ENCODE peak calls at places on chromosomes 6 and 20, in six cellular contexts. L, Q, N, J, O and B are unnamed samples.

GRCh38 chr6:117547688-117548621 is 54.4 kb downstream of the GOPC start:
- DNase-seq in L (no peak), Q (no peak), N (no peak), J (peak), O (no peak), B (no peak)

GRCh38 chr6:161073940-161074339 is 82.4 kb downstream of the MAP3K4 start:
- DNase-seq in L (no peak), Q (no peak), N (no peak), J (no peak), O (no peak), B (no peak)

GRCh38 chr20:62733250-62733842 is 24.7 kb downstream of the NTSR1 start:
- DNase-seq in L (no peak), Q (no peak), N (no peak), J (no peak), O (no peak), B (no peak)

GRCh38 chr20:36158160-36158741 is 3.7 kb downstream of the EPB41L1 start:
- DNase-seq in L (no peak), Q (no peak), N (no peak), J (no peak), O (no peak), B (no peak)

GRCh38 chr6:81031429-81031828 is 721.1 kb downstream of the TENT5A start:
- DNase-seq in L (no peak), Q (no peak), N (no peak), J (no peak), O (no peak), B (no peak)

GRCh38 chr6:31042801-31043200 is 32.5 kb downstream of the MUC22 start:
- DNase-seq in L (no peak), Q (peak), N (no peak), J (peak), O (peak), B (no peak)

GRCh38 chr6:169669889-169670288 is 31.9 kb downstream of the WDR27 start:
- DNase-seq in L (no peak), Q (no peak), N (no peak), J (no peak), O (no peak), B (no peak)

GRCh38 chr20:59082077-59082740 is 39.6 kb upstream of the PRELID3B start:
- DNase-seq in L (no peak), Q (no peak), N (no peak), J (no peak), O (peak), B (no peak)

GRCh38 chr20:60302875-60303274 is 344.7 kb downstream of the CDH26 start:
- DNase-seq in L (no peak), Q (no peak), N (no peak), J (no peak), O (no peak), B (no peak)

GRCh38 chr6:74956559-74957428 is 249.1 kb downstream of the COL12A1 start:
- DNase-seq in L (no peak), Q (no peak), N (no peak), J (no peak), O (no peak), B (no peak)

GRCh38 chr6:22681761-22682160 is 112.4 kb downstream of the HDGFL1 start:
- DNase-seq in L (no peak), Q (no peak), N (no peak), J (no peak), O (no peak), B (no peak)

GRCh38 chr6:2714359-2714895 is 36.3 kb downstream of the MYLK4 start:
- DNase-seq in L (no peak), Q (no peak), N (no peak), J (no peak), O (no peak), B (no peak)

GRCh38 chr20:25195962-25196700 is 619 bp downstream of the ENTPD6 start:
- DNase-seq in L (no peak), Q (peak), N (no peak), J (peak), O (peak), B (no peak)

GRCh38 chr6:18245642-18246041 is 18.7 kb downstream of the DEK start:
- DNase-seq in L (no peak), Q (no peak), N (no peak), J (no peak), O (no peak), B (no peak)

GRCh38 chr6:159908940-159909339 is 18.2 kb downstream of the MAS1 start:
- DNase-seq in L (no peak), Q (no peak), N (no peak), J (no peak), O (no peak), B (no peak)

GRCh38 chr6:104955927-104956662 is 812 bp upstream of the LIN28B start:
- DNase-seq in L (no peak), Q (no peak), N (no peak), J (no peak), O (no peak), B (no peak)

GRCh38 chr6:76697585-76697984 is 625.1 kb upstream of the IMPG1 start:
- DNase-seq in L (no peak), Q (no peak), N (no peak), J (no peak), O (peak), B (no peak)

GRCh38 chr6:137738197-137738596 is 128.9 kb upstream of the TNFAIP3 start:
- DNase-seq in L (no peak), Q (peak), N (no peak), J (no peak), O (no peak), B (no peak)

GRCh38 chr6:118580585-118581419 is 32.7 kb downstream of the PLN start:
- DNase-seq in L (no peak), Q (no peak), N (no peak), J (no peak), O (peak), B (no peak)

GRCh38 chr6:75145976-75146375 is 59.9 kb downstream of the COL12A1 start:
- DNase-seq in L (no peak), Q (no peak), N (no peak), J (no peak), O (no peak), B (no peak)

GRCh38 chr6:152309648-152310047 is 327.5 kb downstream of the SYNE1 start:
- DNase-seq in L (peak), Q (no peak), N (no peak), J (peak), O (no peak), B (no peak)

GRCh38 chr6:2970753-2971419 is 481 bp downstream of the SERPINB6 start:
- DNase-seq in L (no peak), Q (peak), N (no peak), J (peak), O (no peak), B (no peak)

GRCh38 chr6:105431226-105431625 is 28.3 kb upstream of the PREP start:
- DNase-seq in L (no peak), Q (peak), N (no peak), J (peak), O (peak), B (no peak)

GRCh38 chr6:37731888-37732287 is 34.2 kb upstream of the MDGA1 start:
- DNase-seq in L (no peak), Q (peak), N (no peak), J (peak), O (no peak), B (peak)

GRCh38 chr6:2839982-2840793 is 1.5 kb downstream of the SERPINB1 start:
- DNase-seq in L (no peak), Q (peak), N (no peak), J (no peak), O (no peak), B (no peak)

GRCh38 chr6:170152111-170152926 is 138.6 kb downstream of the DLL1 start:
- DNase-seq in L (no peak), Q (no peak), N (no peak), J (no peak), O (no peak), B (no peak)

GRCh38 chr6:167416676-167417430 is 92.0 kb downstream of the TTLL2 start:
- DNase-seq in L (no peak), Q (no peak), N (no peak), J (no peak), O (no peak), B (no peak)

GRCh38 chr6:135006386-135006914 is 48.2 kb downstream of the HBS1L start:
- DNase-seq in L (no peak), Q (no peak), N (no peak), J (no peak), O (no peak), B (no peak)

GRCh38 chr6:121592955-121593665 is 157.7 kb downstream of the GJA1 start:
- DNase-seq in L (no peak), Q (no peak), N (no peak), J (no peak), O (no peak), B (no peak)

GRCh38 chr20:46088409-46089075 is 1.2 kb downstream of the NCOA5 start:
- DNase-seq in L (no peak), Q (peak), N (no peak), J (no peak), O (no peak), B (no peak)

GRCh38 chr20:41052742-41053419 is 24.3 kb downstream of the TOP1 start:
- DNase-seq in L (no peak), Q (no peak), N (no peak), J (no peak), O (no peak), B (no peak)

GRCh38 chr6:21666200-21666671 is 72.7 kb downstream of the SOX4 start:
- DNase-seq in L (no peak), Q (no peak), N (no peak), J (no peak), O (no peak), B (no peak)

GRCh38 chr20:37200926-37201826 is 21.8 kb upstream of the MROH8 start:
- DNase-seq in L (no peak), Q (no peak), N (no peak), J (no peak), O (no peak), B (no peak)

GRCh38 chr6:42049116-42049809 is 1.1 kb upstream of the TAF8 start:
- DNase-seq in L (no peak), Q (no peak), N (no peak), J (no peak), O (no peak), B (no peak)